ENCODE peak calls at places on chromosomes 2 and 18, in four cellular contexts. S is GM12878, Q is GM12891, V is K562. M is an unnamed sample.

GRCh38 chr2:39593439-39594393 is 72.0 kb upstream of the TMEM178A start:
- DNase-seq in S (no peak), Q (no peak), V (peak), M (peak)

GRCh38 chr2:208025814-208026184 is 472 bp upstream of the PLEKHM3 start:
- DNase-seq in S (no peak), Q (no peak), V (no peak), M (no peak)

GRCh38 chr2:64327129-64327509 is 126.8 kb upstream of the LGALSL start:
- DNase-seq in V (no peak), S (no peak), Q (no peak), M (no peak)

GRCh38 chr2:74387346-74387745 is 7.2 kb upstream of the DCTN1 start:
- DNase-seq in Q (no peak), S (no peak), V (no peak), M (no peak)

GRCh38 chr2:175883586-175884194 is 118.4 kb downstream of the LNPK start:
- DNase-seq in S (no peak), Q (no peak), V (no peak), M (no peak)

GRCh38 chr2:120759543-120760331 is 24.1 kb downstream of the GLI2 start:
- DNase-seq in S (no peak), Q (no peak), V (no peak), M (no peak)

GRCh38 chr18:58135170-58135569 is 91.1 kb downstream of the NEDD4L start:
- DNase-seq in V (no peak), Q (no peak), S (peak), M (no peak)

GRCh38 chr2:215839816-215840215 is 173.5 kb downstream of the MREG start:
- DNase-seq in V (no peak), S (no peak), Q (no peak), M (no peak)

GRCh38 chr18:25830787-25831186 is 259.6 kb downstream of the SS18 start:
- DNase-seq in Q (no peak), V (no peak), S (no peak), M (no peak)

GRCh38 chr2:102387763-102388546 is 32.4 kb downstream of the IL18R1 start:
- DNase-seq in Q (no peak), S (peak), V (no peak), M (no peak)

GRCh38 chr2:199468561-199469513 is 11.1 kb upstream of the SATB2 start:
- DNase-seq in S (no peak), V (no peak), Q (no peak), M (no peak)

GRCh38 chr2:181419124-181419855 is 37.9 kb upstream of the ITGA4 start:
- DNase-seq in Q (no peak), V (no peak), S (no peak), M (no peak)

GRCh38 chr2:126886201-126886905 is 12.3 kb upstream of the TEX51 start:
- DNase-seq in S (no peak), Q (peak), V (peak), M (peak)

GRCh38 chr18:53971331-53971730 is 253.1 kb downstream of the MBD2 start:
- DNase-seq in Q (no peak), S (no peak), V (no peak), M (no peak)

GRCh38 chr2:88055436-88056128 is at the start of gene KRCC1:
- DNase-seq in S (peak), V (peak), Q (peak), M (peak)

GRCh38 chr18:21203096-21203495 is 38.9 kb upstream of the GREB1L start:
- DNase-seq in Q (no peak), S (no peak), V (no peak), M (no peak)

GRCh38 chr2:6780765-6781274 is 84.9 kb downstream of the CMPK2 start:
- DNase-seq in S (peak), Q (no peak), V (no peak), M (peak)

GRCh38 chr2:239675856-239676715 is 275.3 kb upstream of the HDAC4 start:
- DNase-seq in V (no peak), Q (no peak), S (no peak), M (no peak)

GRCh38 chr18:48832961-48833700 is 117.6 kb downstream of the SMAD7 start:
- DNase-seq in Q (no peak), S (no peak), V (no peak), M (peak)

GRCh38 chr2:165120740-165121467 is 82.9 kb downstream of the SCN3A start:
- DNase-seq in V (no peak), S (no peak), Q (no peak), M (no peak)

GRCh38 chr2:199136681-199137080 is 321.1 kb downstream of the SATB2 start:
- DNase-seq in V (peak), S (no peak), Q (no peak), M (no peak)

GRCh38 chr2:179822540-179822939 is 38.9 kb downstream of the ZNF385B start:
- DNase-seq in V (no peak), Q (no peak), S (no peak), M (no peak)

GRCh38 chr18:72692086-72692485 is 147.9 kb upstream of the CBLN2 start:
- DNase-seq in V (no peak), S (no peak), Q (no peak), M (no peak)

GRCh38 chr2:11159574-11160170 is 4.4 kb downstream of the SLC66A3 start:
- DNase-seq in Q (no peak), S (no peak), V (no peak), M (no peak)

GRCh38 chr2:159615936-159616733 is at the start of gene BAZ2B:
- DNase-seq in V (peak), Q (no peak), S (no peak), M (peak)

GRCh38 chr2:45826889-45827635 is 175.6 kb downstream of the PRKCE start:
- DNase-seq in S (no peak), V (no peak), Q (no peak), M (no peak)

GRCh38 chr2:125310671-125311364 is 1285.7 kb downstream of the CNTNAP5 start:
- DNase-seq in V (no peak), S (no peak), Q (no peak), M (no peak)

GRCh38 chr2:149814049-149814448 is 226.5 kb upstream of the MMADHC start:
- DNase-seq in S (no peak), Q (no peak), V (no peak), M (no peak)

GRCh38 chr2:96116879-96117533 is 635 bp upstream of the ADRA2B start:
- DNase-seq in S (no peak), Q (peak), V (peak), M (no peak)

GRCh38 chr2:208195477-208195876 is 5.6 kb upstream of the C2orf80 start:
- DNase-seq in V (peak), S (no peak), Q (no peak), M (no peak)

GRCh38 chr18:75638223-75638596 is 210.7 kb upstream of the SMIM21 start:
- DNase-seq in S (no peak), V (no peak), Q (no peak), M (no peak)

GRCh38 chr2:212005077-212005671 is 533.4 kb downstream of the ERBB4 start:
- DNase-seq in S (no peak), V (peak), Q (peak), M (no peak)

GRCh38 chr18:55163550-55163949 is 204.3 kb upstream of the CCDC68 start:
- DNase-seq in S (no peak), V (peak), Q (no peak), M (no peak)

GRCh38 chr2:133270550-133270949 is 297.7 kb downstream of the NCKAP5 start:
- DNase-seq in S (no peak), Q (no peak), V (peak), M (no peak)

GRCh38 chr18:5693637-5694175 is 149.9 kb upstream of the EPB41L3 start:
- DNase-seq in V (no peak), Q (no peak), S (no peak), M (no peak)

GRCh38 chr2:26786207-26787023 is 559 bp downstream of the CENPA start:
- DNase-seq in S (no peak), Q (peak), V (peak), M (no peak)

GRCh38 chr2:55233658-55233940 is 1.1 kb downstream of the RPS27A start:
- DNase-seq in S (no peak), V (no peak), Q (no peak), M (no peak)

GRCh38 chr2:55231546-55232083 is 478 bp downstream of the CLHC1 start:
- DNase-seq in S (no peak), Q (no peak), V (no peak), M (peak)

GRCh38 chr2:55232084-55232862 is at the start of the genes CLHC1 and RPS27A:
- DNase-seq in Q (peak), S (peak), V (peak), M (peak)

GRCh38 chr2:55230551-55230950 is 1.5 kb downstream of the CLHC1 start:
- DNase-seq in S (no peak), Q (no peak), V (no peak), M (no peak)

DNA sequence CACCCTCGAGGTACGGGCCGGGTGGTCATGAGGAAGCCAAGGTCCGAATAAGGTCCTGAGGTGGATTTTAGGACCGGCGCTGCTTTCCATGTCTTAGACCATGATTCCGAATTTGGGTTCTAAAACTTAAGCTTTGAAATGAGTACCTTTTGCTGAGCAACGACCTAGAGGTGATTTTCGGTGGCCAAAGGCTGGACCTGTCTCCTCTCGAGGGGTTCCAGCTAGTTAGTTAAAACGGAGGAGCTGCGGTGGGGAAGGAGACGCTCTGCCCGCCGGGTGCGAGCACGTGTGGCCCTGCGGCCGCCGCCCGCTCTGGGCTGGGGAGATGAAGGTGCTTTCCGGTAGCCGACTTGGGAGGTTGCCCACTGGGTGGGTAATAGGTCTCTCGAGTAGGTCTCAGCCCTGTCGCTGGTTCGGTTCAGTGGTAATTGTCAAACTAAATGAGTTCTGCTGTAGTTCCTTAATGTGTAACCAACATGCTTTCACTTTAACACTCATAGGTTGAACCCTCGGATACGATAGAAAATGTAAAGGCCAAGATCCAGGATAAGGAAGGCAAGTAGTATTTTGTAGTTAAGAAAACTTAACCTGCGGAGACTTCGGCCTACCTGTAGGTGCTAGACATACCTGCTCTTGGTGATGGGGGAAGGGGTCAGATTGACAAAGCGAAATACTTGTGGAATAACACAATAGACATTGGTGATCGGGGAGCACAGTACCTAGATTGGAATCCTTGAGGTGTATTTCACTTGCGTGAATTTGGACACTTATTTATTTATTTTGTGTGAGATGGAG is 572 bp downstream of the RPS27A start:
- DNase-seq in V (peak), Q (no peak), S (no peak), M (no peak)
- TF ChIP-seq SPI1 in V (no peak), Q (no peak), S (no peak), M (no peak)

GRCh38 chr2:162226836-162227235 is 16.4 kb downstream of the FAP start:
- DNase-seq in V (no peak), Q (no peak), S (no peak), M (no peak)

GRCh38 chr2:162220438-162220837 is 22.8 kb downstream of the FAP start:
- DNase-seq in S (no peak), Q (no peak), V (no peak), M (no peak)

GRCh38 chr2:162217596-162217995 is 25.6 kb downstream of the FAP start:
- DNase-seq in V (no peak), S (no peak), Q (no peak), M (no peak)

GRCh38 chr2:162215162-162215561 is 28.1 kb downstream of the FAP start:
- DNase-seq in V (no peak), Q (no peak), S (no peak), M (no peak)

GRCh38 chr2:162221064-162221463 is 22.2 kb downstream of the FAP start:
- DNase-seq in S (no peak), V (peak), Q (peak), M (peak)
- TF ChIP-seq SPI1 in S (no peak), V (no peak), Q (no peak), M (no peak)

GRCh38 chr2:24494415-24494814 is 3.4 kb downstream of the NCOA1 start:
- DNase-seq in S (no peak), Q (no peak), V (peak), M (no peak)
- TF ChIP-seq SPI1 in S (no peak), Q (no peak), V (no peak), M (no peak)

GRCh38 chr18:32378705-32379104 is 92.0 kb downstream of the GAREM1 start:
- DNase-seq in V (no peak), S (no peak), Q (no peak), M (no peak)
- TF ChIP-seq SPI1 in V (no peak), S (no peak), Q (no peak), M (no peak)

GRCh38 chr2:33184026-33184425 is 237.3 kb downstream of the LTBP1 start:
- DNase-seq in V (no peak), Q (no peak), S (no peak), M (no peak)
- TF ChIP-seq SPI1 in V (no peak), Q (no peak), S (no peak), M (no peak)

GRCh38 chr2:145324748-145325147 is 804.8 kb upstream of the ZEB2 start:
- DNase-seq in S (no peak), V (no peak), Q (no peak), M (no peak)

GRCh38 chr2:145323512-145323911 is 803.6 kb upstream of the ZEB2 start:
- DNase-seq in Q (no peak), V (no peak), S (no peak), M (peak)

GRCh38 chr2:145321344-145321743 is 801.4 kb upstream of the ZEB2 start:
- DNase-seq in S (no peak), V (no peak), Q (no peak), M (no peak)

GRCh38 chr2:145329976-145330375 is 810.1 kb upstream of the ZEB2 start:
- DNase-seq in Q (no peak), V (no peak), S (no peak), M (no peak)

DNA sequence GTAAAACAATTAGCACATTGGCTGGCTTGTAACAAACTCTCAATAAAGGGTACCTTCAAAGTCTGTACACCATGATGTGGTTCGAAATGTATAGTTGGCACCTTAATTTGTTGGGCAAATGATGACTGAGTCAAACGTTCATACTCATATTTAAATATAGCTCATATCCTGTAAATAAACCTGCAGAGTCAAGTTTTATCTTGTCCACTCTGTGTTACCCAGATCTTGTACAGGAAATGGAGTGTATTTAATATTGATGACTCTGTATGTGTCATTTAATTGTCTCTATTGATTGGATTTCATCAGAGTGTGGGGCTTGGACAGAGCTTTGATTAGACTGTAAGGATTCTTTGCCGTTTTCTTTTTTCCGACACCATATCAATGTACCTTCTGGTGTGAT is 805.6 kb upstream of the ZEB2 start:
- DNase-seq in Q (no peak), V (no peak), S (no peak), M (no peak)
- TF ChIP-seq SPI1 in Q (no peak), V (no peak), S (no peak), M (no peak)

GRCh38 chr2:20213651-20214565 is 11.0 kb downstream of the SDC1 start:
- DNase-seq in Q (no peak), S (peak), V (no peak), M (no peak)
- TF ChIP-seq SPI1 in Q (no peak), S (no peak), V (no peak), M (no peak)